ENCODE peak calls at places on chromosomes 1 and 21, in four cellular contexts. Y is effector memory CD4-positive, alpha-beta T cell; L is choroid plexus epithelial cell; R is fibroblast of the aortic adventitia. O is an unnamed sample.

GRCh38 chr1:21919520-21919919 is 17.6 kb downstream of the HSPG2 start:
- DNase-seq in Y (no peak), L (peak; percentile 73), R (peak; percentile 81), O (peak; percentile 72)

GRCh38 chr1:36199934-36200741 is 24.1 kb upstream of the THRAP3 start:
- DNase-seq in R (peak; percentile 59), Y (no peak), L (peak; percentile 44), O (peak; percentile 86)

GRCh38 chr1:18950415-18951026 is 6.0 kb downstream of the IFFO2 start:
- DNase-seq in Y (no peak), R (no peak), L (no peak), O (no peak)

GRCh38 chr1:171563675-171564074 is 58.4 kb upstream of the MYOCOS start:
- DNase-seq in L (peak; percentile 12), R (peak; percentile 18), Y (no peak), O (peak; percentile 16)

GRCh38 chr21:46109251-46110221 is 11.6 kb downstream of the COL6A2 start:
- DNase-seq in L (no peak), Y (no peak), R (no peak), O (no peak)

GRCh38 chr1:84143796-84144565 is at the start of gene PRKACB:
- DNase-seq in L (peak; percentile 75), Y (no peak), R (peak; percentile 30), O (peak; percentile 57)

GRCh38 chr1:87684786-87685185 is 356.1 kb downstream of the LMO4 start:
- DNase-seq in L (peak; percentile 58), R (peak; percentile 62), Y (no peak), O (peak; percentile 64)

GRCh38 chr21:37751268-37751975 is 164.8 kb downstream of the KCNJ6 start:
- DNase-seq in R (peak; percentile 18), L (peak; percentile 87), Y (no peak), O (peak; percentile 48)

GRCh38 chr1:179229214-179230140 is at the start of gene ABL2:
- DNase-seq in L (no peak), R (peak; percentile 6), Y (peak; percentile 44), O (no peak)

GRCh38 chr1:232385221-232385620 is 244.7 kb downstream of the SIPA1L2 start:
- DNase-seq in L (peak; percentile 89), R (peak; percentile 19), Y (no peak), O (peak; percentile 69)

DNA sequence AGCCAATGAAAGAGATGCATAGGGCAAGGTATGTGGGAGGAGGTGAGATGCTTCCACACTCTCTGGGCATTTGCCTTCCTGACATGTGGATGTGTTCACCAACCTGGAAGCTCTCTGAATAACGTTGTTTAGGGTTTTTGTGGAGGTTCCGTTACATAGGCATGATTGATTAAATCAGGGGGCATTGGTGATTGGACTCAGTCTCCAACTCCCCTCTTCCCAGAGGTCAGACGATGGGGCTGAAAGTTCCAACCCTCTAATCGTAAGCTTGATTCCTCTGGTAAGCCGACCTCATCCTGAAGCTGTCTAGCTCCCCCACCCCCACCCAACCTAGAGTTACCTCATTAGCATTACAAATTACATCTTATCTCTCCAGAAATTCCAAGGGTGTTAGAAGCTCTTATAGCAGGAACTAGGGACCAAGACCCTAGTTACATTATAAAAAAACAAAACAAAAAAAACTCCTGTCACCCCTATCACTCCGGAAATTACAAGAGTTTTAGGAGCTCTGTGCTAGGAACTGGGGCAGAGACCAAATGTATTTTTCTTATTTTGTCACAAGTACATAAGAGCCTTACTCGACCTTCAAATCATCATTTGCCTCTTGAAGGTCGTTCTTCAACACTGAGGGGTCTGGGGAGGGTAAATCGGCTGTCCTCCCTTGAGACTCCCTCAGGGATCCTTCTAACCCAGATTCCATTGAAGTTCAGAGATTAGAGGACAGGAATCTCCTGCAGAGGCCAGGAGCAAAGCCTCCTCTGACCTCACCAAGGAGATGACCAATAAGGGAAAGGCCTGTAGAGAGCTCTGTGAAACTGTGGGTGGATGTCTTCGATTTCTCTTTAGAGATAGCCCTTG is 58.2 kb downstream of the DNTTIP2 start:
- DNase-seq in Y (no peak), L (no peak), R (no peak), O (no peak)
- H3K4me3 ChIP-seq in Y (no peak overlapping the region), L (no peak overlapping the region), R (no peak overlapping the region), O (no peak overlapping the region)

DNA sequence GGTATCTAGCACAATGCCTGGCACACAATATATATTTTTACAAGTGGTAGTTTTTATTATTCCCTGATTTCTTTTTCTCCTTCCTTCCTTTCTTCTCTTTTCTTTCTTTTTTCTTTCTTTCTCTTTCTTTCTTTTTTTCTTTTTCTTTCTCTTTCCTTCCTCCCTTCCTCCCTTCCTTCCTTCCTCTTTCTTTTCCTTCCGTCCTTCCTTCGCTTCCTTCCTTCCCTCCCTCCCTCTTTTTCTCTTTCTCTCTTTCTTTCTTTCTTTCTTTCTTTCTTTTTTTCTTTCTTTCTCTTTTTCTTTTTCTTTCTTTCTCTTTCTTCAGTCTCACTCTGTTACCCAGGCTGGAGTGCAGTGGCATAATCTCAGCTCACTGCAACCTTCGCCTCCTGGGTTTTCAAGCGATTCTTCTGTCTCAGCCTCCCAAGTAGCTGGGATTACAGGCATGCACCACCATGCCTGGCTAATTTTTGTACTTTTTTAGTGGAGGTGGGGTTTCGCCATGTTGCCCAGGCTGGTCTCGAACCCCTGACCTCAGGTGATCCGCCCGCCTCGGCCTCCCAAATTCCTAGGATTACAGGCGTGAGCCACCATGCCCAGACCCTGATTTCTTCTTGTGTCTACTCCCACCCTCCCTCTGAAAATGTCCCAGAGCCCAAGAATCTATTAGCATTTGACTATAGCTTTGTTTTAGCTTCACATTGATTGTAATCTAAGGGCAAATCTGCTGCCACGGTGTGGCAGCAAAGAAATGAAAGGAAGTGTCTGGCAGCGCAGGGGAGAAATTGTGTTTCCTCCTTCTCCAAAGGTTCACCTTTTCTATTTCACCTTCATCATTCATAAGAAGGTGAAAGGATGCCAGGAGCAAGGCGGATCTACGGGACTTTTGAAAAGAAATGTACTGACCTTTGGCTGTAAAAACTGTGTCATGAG is 19.9 kb upstream of the ABCB10 start:
- DNase-seq in L (no peak), Y (no peak), R (no peak), O (no peak)
- H3K4me3 ChIP-seq in L (no peak overlapping the region), Y (no peak overlapping the region), R (no peak overlapping the region), O (peak overlapping the region; percentile 37)

GRCh38 chr1:245484176-245484575 is 329.4 kb downstream of the KIF26B start:
- DNase-seq in R (no peak), Y (no peak), L (no peak), O (no peak)
- H3K4me3 ChIP-seq in R (no peak overlapping the region), Y (no peak overlapping the region), L (no peak overlapping the region), O (no peak overlapping the region)

GRCh38 chr1:1182491-1183220 is 9.0 kb downstream of the TTLL10 start:
- DNase-seq in R (no peak), L (no peak), Y (no peak), O (no peak)
- H3K4me3 ChIP-seq in R (no peak overlapping the region), L (no peak overlapping the region), Y (no peak overlapping the region), O (no peak overlapping the region)

GRCh38 chr1:7268983-7269382 is 483.7 kb downstream of the CAMTA1 start:
- DNase-seq in R (no peak), Y (no peak), L (no peak), O (no peak)
- H3K4me3 ChIP-seq in R (no peak overlapping the region), Y (no peak overlapping the region), L (no peak overlapping the region), O (no peak overlapping the region)

DNA sequence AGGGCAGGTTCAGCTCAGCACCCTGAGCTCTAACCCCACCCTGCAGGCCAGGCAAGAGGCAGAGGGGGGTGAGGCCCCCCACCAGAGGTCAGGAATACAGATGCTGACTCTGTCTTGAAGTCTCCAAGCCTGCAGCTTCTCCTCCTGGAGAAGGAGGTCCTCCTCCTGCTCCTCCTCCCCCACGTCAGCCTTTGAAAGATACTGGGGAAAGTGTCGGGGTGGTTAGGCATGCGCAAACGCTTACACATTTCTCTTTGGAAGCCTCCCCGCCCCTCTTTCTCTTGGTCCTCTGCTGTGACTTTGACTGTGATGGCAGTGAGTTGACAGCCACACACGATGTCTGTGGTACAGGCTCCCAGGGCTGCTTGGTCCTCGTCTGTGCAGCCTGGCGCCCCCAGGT is 65.3 kb downstream of the SPSB1 start:
- DNase-seq in R (no peak), Y (no peak), L (no peak), O (no peak)
- H3K4me3 ChIP-seq in R (no peak overlapping the region), Y (no peak overlapping the region), L (no peak overlapping the region), O (no peak overlapping the region)